ENCODE peak calls at places on chromosome 1, in seven cellular contexts. I is nephron progenitor cell, Q is kidney tubule cell, A is AG08396, S is WTC11, D is stromal cell of bone marrow, O is adrenal gland. U is an unnamed sample.

GRCh38 chr1:201617157-201617556 is 78.2 kb downstream of the NAV1 start:
- DNase-seq in I (no peak), Q (no peak), A (no peak), S (no peak), D (no peak), O (no peak), U (no peak)

GRCh38 chr1:14585771-14586170 is 12.7 kb upstream of the KAZN start:
- DNase-seq in I (no peak), Q (no peak), A (no peak), S (no peak), D (no peak), O (no peak), U (no peak)

GRCh38 chr1:20551945-20552727 is at the start of gene FAM43B:
- DNase-seq in I (peak), Q (peak), A (peak), S (peak), D (no peak), O (peak), U (peak)

GRCh38 chr1:112541299-112541698 is 32.5 kb downstream of the WNT2B start:
- DNase-seq in I (no peak), Q (no peak), A (no peak), S (no peak), D (no peak), O (no peak), U (no peak)

GRCh38 chr1:207832796-207833195 is 78.1 kb downstream of the CD34 start:
- DNase-seq in I (no peak), Q (no peak), A (no peak), S (no peak), D (no peak), O (no peak), U (no peak)

GRCh38 chr1:29171089-29171488 is 10.6 kb downstream of the SRSF4 start:
- DNase-seq in I (no peak), Q (no peak), A (no peak), S (no peak), D (peak), O (peak), U (no peak)

GRCh38 chr1:67013573-67013972 is 40.4 kb downstream of the SLC35D1 start:
- DNase-seq in I (no peak), Q (peak), A (no peak), S (no peak), D (no peak), O (no peak), U (peak)

GRCh38 chr1:12448746-12449177 is 169.2 kb downstream of the DHRS3 start:
- DNase-seq in I (no peak), Q (no peak), A (no peak), S (no peak), D (peak), O (peak), U (no peak)

GRCh38 chr1:18188820-18189517 is 81.4 kb downstream of the IGSF21 start:
- DNase-seq in I (no peak), Q (no peak), A (no peak), S (no peak), D (no peak), O (no peak), U (no peak)

GRCh38 chr1:209389258-209389657 is 194.3 kb upstream of the CAMK1G start:
- DNase-seq in I (no peak), Q (peak), A (peak), S (no peak), D (peak), O (no peak), U (peak)

GRCh38 chr1:101463195-101463594 is 226.4 kb downstream of the S1PR1 start:
- DNase-seq in I (no peak), Q (no peak), A (no peak), S (no peak), D (no peak), O (no peak), U (no peak)

GRCh38 chr1:11842154-11843041 is 5.2 kb downstream of the NPPA start:
- DNase-seq in I (no peak), Q (no peak), A (no peak), S (no peak), D (no peak), O (no peak), U (peak)

GRCh38 chr1:93871356-93871755 is 7.7 kb downstream of the DNTTIP2 start:
- DNase-seq in I (no peak), Q (no peak), A (no peak), S (no peak), D (no peak), O (no peak), U (no peak)

GRCh38 chr1:216447898-216448568 is 24.8 kb upstream of the USH2A start:
- DNase-seq in I (no peak), Q (peak), A (no peak), S (no peak), D (no peak), O (no peak), U (no peak)

U was measured in osteoblast.